ENCODE peak calls at places on chromosomes 5 and 9, in six cellular contexts. A, Y, B, T, U and O are unnamed samples.

GRCh38 chr9:112853882-112854585 is 36.6 kb downstream of the SLC46A2 start:
- DNase-seq in A (no peak), Y (no peak), U (no peak), B (no peak), T (no peak), O (no peak)

GRCh38 chr5:60490597-60491166 is 209.3 kb downstream of the DEPDC1B start:
- DNase-seq in U (no peak), T (no peak), A (no peak), Y (no peak), B (no peak), O (no peak)

GRCh38 chr5:8253376-8253775 is 384.4 kb downstream of the MTRR start:
- DNase-seq in A (no peak), Y (no peak), T (no peak), B (no peak), U (no peak), O (no peak)

GRCh38 chr9:32701321-32702022 is 66.0 kb upstream of the TAF1L start:
- DNase-seq in B (no peak), A (no peak), T (no peak), Y (peak), U (no peak), O (no peak)

GRCh38 chr5:20109326-20109725 is 121.3 kb upstream of the CDH18 start:
- DNase-seq in B (no peak), T (no peak), Y (no peak), U (no peak), A (no peak), O (no peak)

GRCh38 chr5:65923339-65923738 is 3.0 kb upstream of the ERBIN start:
- DNase-seq in A (no peak), B (no peak), T (no peak), Y (no peak), U (peak), O (no peak)

GRCh38 chr9:94872921-94873511 is 146.5 kb downstream of the AOPEP start:
- DNase-seq in Y (peak), T (no peak), B (no peak), U (no peak), A (peak), O (no peak)

GRCh38 chr9:131567910-131568309 is 22.6 kb downstream of the PRRT1B start:
- DNase-seq in A (no peak), Y (no peak), T (no peak), B (no peak), U (no peak), O (no peak)

GRCh38 chr9:104858271-104858670 is 69.7 kb downstream of the ABCA1 start:
- DNase-seq in T (no peak), A (peak), B (no peak), Y (peak), U (no peak), O (peak)

GRCh38 chr9:90726215-90726614 is 75.4 kb upstream of the SYK start:
- DNase-seq in T (no peak), U (peak), Y (no peak), B (no peak), A (no peak), O (no peak)

DNA sequence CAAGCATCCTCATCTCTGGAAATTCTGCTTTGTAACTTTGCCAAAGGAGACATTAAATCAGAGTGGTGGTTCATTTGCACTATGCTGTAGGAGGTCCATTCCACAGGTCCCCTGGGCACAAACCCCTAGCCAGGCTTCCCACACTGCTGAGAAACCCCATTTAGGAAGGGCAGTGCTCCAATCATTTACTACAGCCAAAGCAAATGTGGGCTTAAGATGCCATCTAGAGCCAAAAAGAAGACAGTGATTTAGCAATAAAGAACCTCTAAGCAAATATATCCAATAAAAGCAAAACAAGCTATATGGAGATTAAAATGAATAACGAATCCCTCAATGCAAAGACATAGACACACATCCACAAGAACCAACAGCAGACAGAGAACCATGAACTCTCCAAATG is 129.0 kb upstream of the ALDH1B1 start:
- DNase-seq in U (peak), T (no peak), Y (peak), B (no peak), A (peak), O (peak)
- TF ChIP-seq CTCF in U (peak), T (peak), Y (peak), B (no peak), A (peak), O (peak)

GRCh38 chr9:129481424-129481823 is 139.5 kb downstream of the C9orf50 start:
- DNase-seq in U (no peak), Y (no peak), B (no peak), A (no peak), T (no peak), O (no peak)

GRCh38 chr9:129480705-129481104 is 140.2 kb downstream of the C9orf50 start:
- DNase-seq in A (no peak), B (no peak), T (no peak), U (no peak), Y (no peak), O (no peak)

GRCh38 chr9:129483467-129484324 is 137.2 kb downstream of the C9orf50 start:
- DNase-seq in U (peak), B (peak), A (peak), T (peak), Y (peak), O (peak)

GRCh38 chr9:129482521-129483466 is 138.1 kb downstream of the C9orf50 start:
- DNase-seq in Y (peak), B (peak), T (peak), U (peak), A (peak), O (peak)

DNA sequence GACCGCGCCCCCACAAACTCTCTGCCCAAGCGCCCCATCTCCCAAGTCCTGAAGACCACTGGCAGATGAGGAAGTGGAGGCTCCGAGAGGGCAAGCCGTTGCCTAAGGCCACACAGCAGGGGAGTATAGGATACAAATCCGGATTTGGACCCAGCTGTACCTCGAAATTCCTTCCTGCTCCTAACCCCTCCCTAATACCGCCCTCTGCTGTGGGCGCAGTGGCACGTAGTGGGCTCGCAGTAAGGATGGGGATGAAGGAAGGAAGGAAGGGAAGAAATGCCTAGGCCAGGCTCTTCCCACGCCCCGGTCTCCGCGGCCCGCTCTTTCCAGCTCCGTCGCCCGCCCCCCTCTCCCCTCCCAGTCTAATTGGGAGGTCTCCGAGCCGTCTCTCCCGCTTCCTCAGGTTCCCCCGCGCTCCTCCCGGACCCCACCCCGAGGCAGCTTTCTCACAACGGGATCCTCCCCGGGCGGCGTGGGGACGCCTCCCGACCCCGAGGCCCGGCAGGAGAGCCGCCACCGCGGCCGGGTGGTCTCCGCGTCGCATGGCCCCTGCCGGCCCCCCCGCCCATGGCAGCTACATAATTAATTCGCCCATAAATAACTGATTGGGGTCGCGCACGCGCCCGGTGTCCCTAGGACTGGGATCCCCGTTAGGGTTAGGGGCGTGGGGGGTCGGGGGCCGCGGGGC is 138.9 kb downstream of the C9orf50 start:
- DNase-seq in T (peak), U (peak), B (peak), Y (peak), A (no peak), O (peak)
- H3K4me3 ChIP-seq in T (peak), U (peak), B (peak), Y (peak), A (peak), O (peak)

GRCh38 chr9:76877961-76878360 is 28.0 kb downstream of the PRUNE2 start:
- DNase-seq in T (no peak), Y (peak), A (no peak), B (no peak), U (no peak), O (no peak)

GRCh38 chr9:76876098-76876497 is 29.8 kb downstream of the PRUNE2 start:
- DNase-seq in A (no peak), U (no peak), T (no peak), B (no peak), Y (peak), O (peak)

GRCh38 chr9:76868897-76869296 is 37.0 kb downstream of the PRUNE2 start:
- DNase-seq in B (no peak), T (no peak), U (peak), A (no peak), Y (peak), O (peak)

GRCh38 chr9:76873821-76874220 is 32.1 kb downstream of the PRUNE2 start:
- DNase-seq in T (no peak), B (no peak), A (no peak), Y (peak), U (no peak), O (peak)

DNA sequence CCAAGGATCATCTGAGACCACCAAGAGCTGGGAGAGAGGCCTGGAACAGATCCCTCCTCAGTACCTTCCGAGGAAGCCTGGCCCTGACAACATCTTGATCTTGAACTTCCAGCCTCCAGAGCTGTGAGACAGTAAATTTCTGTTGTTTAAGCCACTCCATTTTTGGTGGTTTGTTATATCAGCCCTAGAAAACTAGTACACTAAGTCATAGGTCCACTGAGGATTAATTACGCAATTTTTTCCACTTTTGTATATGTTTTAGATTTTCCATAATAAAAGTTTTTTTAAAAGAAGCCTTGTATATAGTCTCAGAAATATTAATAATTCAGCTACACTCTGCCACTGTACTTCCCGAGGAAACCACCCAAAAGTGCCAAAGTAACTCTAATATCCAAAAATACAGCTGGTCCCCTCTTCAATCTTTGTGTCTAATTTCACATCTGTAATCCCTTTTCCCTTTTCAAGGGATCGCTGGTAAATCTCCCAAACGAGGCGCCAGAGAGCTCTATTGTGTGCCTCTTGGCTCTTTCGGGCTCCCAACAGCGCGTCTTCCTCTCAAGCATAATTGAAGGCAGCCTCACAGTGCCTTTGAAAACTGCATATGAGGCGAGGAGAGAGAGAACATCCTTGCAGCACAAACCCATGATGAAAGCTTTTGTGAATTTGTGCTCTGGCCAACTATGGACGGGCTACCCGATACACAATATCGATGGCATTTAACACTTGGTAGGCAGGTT is 32.7 kb downstream of the PRUNE2 start:
- DNase-seq in B (no peak), U (peak), T (no peak), A (no peak), Y (peak), O (peak)
- TF ChIP-seq CTCF in B (no peak), U (peak), T (no peak), A (no peak), Y (peak), O (peak)

GRCh38 chr5:151772868-151773561 is 1.3 kb downstream of the G3BP1 start:
- DNase-seq in B (no peak), A (peak), U (no peak), Y (peak), T (no peak), O (no peak)

GRCh38 chr5:151775025-151775606 is 3.4 kb downstream of the G3BP1 start:
- DNase-seq in Y (no peak), B (no peak), A (no peak), T (no peak), U (no peak), O (no peak)

GRCh38 chr5:151771259-151772028 is at the start of gene G3BP1:
- DNase-seq in Y (peak), B (peak), A (peak), T (peak), U (peak), O (peak)

GRCh38 chr5:151772029-151772867 is 494 bp downstream of the G3BP1 start:
- DNase-seq in U (peak), B (no peak), A (peak), Y (peak), T (peak), O (peak)

GRCh38 chr5:151773979-151774378 is 2.2 kb downstream of the G3BP1 start:
- DNase-seq in A (peak), U (no peak), Y (peak), T (no peak), B (no peak), O (no peak)
- H3K4me3 ChIP-seq in A (peak), U (peak), Y (peak), T (peak), B (peak), O (peak)

GRCh38 chr9:136099547-136099946 is 4.5 kb upstream of the NACC2 start:
- DNase-seq in Y (no peak), B (no peak), U (no peak), T (no peak), A (no peak), O (no peak)
- TF ChIP-seq CTCF in Y (no peak), B (no peak), U (no peak), T (no peak), A (no peak), O (no peak)

DNA sequence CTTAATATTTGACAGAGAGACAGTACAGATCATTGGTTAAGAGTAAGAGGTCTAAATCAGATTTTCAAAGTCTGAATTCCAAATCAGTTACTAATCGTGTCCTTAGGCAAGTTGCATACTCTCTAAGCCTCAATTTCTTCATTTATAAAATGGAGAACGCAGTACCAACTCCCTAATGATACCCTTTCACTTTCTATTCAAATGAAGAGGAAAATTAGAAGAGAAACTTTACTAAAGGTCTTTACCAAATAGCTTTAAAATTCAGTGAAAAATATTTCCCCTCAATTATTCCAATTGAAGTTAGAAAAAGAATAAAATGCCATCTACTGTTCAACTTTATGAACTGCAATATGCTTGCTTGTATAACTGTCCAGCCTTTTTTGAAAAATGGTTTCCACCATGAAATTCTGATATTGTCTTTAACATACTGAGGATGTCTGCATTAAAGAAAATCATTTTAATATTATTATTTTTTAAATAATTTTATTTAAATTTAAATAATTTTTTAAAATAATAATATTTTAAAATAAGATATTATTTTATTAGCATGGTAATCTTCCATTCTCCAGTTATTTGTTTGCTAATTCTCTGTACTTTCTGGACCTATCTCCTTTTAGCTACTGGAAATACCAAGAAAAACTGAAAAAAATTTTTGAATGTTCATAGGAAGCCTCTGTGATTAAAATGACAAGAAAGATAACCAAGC is 36.0 kb downstream of the POC5 start:
- DNase-seq in U (peak), A (peak), T (no peak), B (no peak), Y (peak), O (no peak)
- H3K4me3 ChIP-seq in U (no peak), A (peak), T (peak), B (no peak), Y (no peak), O (peak)